ENCODE peak calls at places on chromosomes 3 and 15, in four cellular contexts. V is body of pancreas, Y is IMR-90, J is GM23338. B is an unnamed sample. For H3K27me3 and H3K4me1, the result is how much of the 10 kb centered on the place peaks cover.

GRCh38 chr3:66029443-66029842 is 9.3 kb downstream of the MAGI1 start:
- DNase-seq in V (no peak), Y (peak), J (no peak), B (no peak)

GRCh38 chr3:79081285-79081684 is 686.5 kb downstream of the ROBO1 start:
- DNase-seq in V (no peak), Y (no peak), J (no peak), B (no peak)

GRCh38 chr3:179410317-179410716 is 41.0 kb downstream of the GNB4 start:
- DNase-seq in V (no peak), Y (peak), J (peak), B (no peak)

GRCh38 chr15:62495670-62496328 is 330.7 kb upstream of the C2CD4B start:
- DNase-seq in V (peak), Y (peak), J (no peak), B (peak)

GRCh38 chr3:64595253-64595694 is 92.5 kb downstream of the ADAMTS9 start:
- DNase-seq in V (no peak), Y (peak), J (no peak), B (peak)

GRCh38 chr3:32508731-32509130 is 6.1 kb upstream of the CMTM6 start:
- DNase-seq in V (no peak), Y (peak), J (no peak), B (peak)

GRCh38 chr15:63593705-63594671 is 3.2 kb upstream of the FBXL22 start:
- DNase-seq in V (no peak), Y (no peak), J (no peak), B (no peak)

GRCh38 chr3:44885618-44886017 is 11.2 kb downstream of the TGM4 start:
- DNase-seq in V (no peak), Y (peak), J (no peak), B (no peak)

GRCh38 chr3:133745981-133746721 is at the start of gene TF:
- DNase-seq in V (no peak), Y (no peak), J (peak), B (no peak)

GRCh38 chr3:127273196-127273595 is 14.7 kb downstream of the PRR20G start:
- DNase-seq in V (no peak), Y (no peak), J (no peak), B (no peak)

GRCh38 chr3:117927831-117928230 is 1106.8 kb downstream of the IGSF11 start:
- DNase-seq in V (no peak), Y (peak), J (no peak), B (no peak)

GRCh38 chr15:100783760-100784492 is 95.7 kb upstream of the ALDH1A3 start:
- DNase-seq in V (no peak), Y (no peak), J (no peak), B (no peak)

GRCh38 chr15:29097168-29097567 is 172.5 kb downstream of the NSMCE3 start:
- DNase-seq in V (no peak), Y (no peak), J (peak), B (no peak)

DNA sequence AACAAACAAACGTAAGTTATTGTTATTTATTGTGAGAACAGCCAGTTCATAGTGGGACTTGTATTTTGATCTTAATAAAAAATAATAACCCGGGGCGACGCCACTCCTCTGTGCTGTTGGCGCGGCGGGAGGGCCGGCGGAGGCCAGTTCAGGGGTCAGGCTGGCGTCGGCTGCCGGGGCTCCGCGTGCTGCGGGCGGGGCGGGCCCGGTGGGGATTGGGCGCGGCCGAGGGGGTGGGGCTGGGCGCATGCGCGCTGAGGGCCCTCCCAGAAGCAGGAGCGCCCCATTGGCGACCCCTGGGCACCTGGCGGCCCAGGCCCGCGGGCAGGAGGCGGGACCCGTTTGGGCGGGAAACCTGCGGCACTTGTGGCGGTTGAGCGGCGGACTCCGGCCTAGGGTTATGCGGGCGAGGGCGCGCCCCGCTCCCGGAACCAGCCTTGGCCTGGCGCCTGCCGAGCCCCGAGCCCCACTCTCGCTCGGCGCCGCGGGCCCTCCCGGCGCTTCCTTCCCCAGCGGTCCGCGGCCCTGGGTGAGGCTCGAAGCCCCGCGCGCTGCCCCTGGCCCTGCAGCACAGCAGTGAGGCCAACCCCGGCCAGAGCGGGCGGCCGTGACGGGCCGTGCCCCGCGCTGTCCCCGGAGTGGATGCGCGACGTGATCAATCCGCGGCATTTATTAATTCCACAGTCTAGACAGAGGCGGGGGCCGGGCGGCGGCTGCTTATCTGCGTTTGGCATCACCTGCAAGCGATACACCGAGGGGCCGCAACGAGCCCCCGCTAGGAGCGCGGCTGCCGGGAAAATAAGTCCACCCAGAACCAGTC is 6.0 kb downstream of the ISL2 start:
- DNase-seq in V (no peak), Y (no peak), J (peak), B (peak)
- H3K27me3 ChIP-seq in V (half or more), Y (under half), J (half or more), B (half or more)

GRCh38 chr15:69749274-69749673 is 296.7 kb downstream of the RPLP1 start:
- DNase-seq in V (no peak), Y (no peak), J (no peak), B (no peak)

GRCh38 chr15:69750253-69750652 is 297.6 kb downstream of the RPLP1 start:
- DNase-seq in V (no peak), Y (no peak), J (no peak), B (no peak)

GRCh38 chr15:69751147-69751546 is 298.5 kb downstream of the RPLP1 start:
- DNase-seq in V (no peak), Y (no peak), J (no peak), B (no peak)

GRCh38 chr15:69748700-69749099 is 296.1 kb downstream of the RPLP1 start:
- DNase-seq in V (no peak), Y (no peak), J (no peak), B (no peak)

GRCh38 chr15:69749797-69750196 is 297.2 kb downstream of the RPLP1 start:
- DNase-seq in V (no peak), Y (no peak), J (no peak), B (no peak)
- TF ChIP-seq CTCF in V (no peak), Y (peak), J (peak), B (no peak)

GRCh38 chr15:99424978-99425665 is 140.7 kb upstream of the MEF2A start:
- DNase-seq in V (no peak), Y (peak), J (no peak), B (no peak)

GRCh38 chr15:99421172-99421656 is 144.6 kb upstream of the MEF2A start:
- DNase-seq in V (no peak), Y (peak), J (no peak), B (no peak)

GRCh38 chr15:99421758-99422157 is 144.0 kb upstream of the MEF2A start:
- DNase-seq in V (no peak), Y (no peak), J (no peak), B (no peak)

GRCh38 chr15:99424131-99424571 is 141.6 kb upstream of the MEF2A start:
- DNase-seq in V (no peak), Y (no peak), J (no peak), B (no peak)

DNA sequence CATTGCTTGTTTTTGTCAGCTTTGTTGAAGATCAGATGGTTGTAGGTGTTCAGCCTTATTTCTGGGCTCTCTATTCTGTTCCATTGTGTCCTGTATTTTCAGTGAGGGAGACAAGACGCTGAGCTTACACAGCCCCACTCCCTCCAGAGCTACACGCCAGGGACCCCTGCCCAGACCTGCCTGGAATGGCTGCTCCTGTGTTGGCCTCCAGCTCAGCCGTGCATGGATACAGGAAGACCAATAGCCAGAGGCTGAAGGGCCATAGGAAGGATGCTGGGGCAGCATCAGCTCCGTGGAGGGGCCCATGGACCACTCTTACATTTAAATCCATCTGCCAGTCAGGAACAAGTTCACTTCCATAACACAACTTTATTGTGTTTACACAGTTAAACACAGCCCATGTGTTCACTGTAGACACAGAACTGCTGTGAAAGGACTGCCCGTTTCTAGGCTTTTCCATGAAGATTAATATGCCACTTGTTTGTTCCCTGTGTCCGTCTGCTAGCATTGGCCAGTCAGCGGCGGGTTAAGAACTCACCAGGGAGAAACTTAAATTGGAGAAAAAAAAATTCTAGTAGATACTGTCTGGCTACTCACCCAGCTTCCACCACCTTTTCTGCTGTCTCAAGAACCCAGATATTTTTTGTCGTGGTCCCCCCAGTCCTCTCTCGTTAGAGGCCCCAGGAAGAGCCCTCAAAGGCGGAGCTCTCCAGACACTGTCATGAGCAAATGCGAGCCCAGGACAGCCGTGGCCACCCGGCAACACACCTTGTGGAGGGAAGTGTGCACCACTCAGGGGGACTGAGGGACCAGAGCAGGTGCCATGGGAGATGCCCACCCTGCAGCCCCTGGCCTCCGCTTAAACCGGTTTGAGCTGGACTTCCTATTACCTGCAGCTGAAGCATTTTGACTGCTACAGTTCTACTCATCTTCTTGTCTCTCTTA is 142.3 kb upstream of the MEF2A start:
- DNase-seq in V (no peak), Y (no peak), J (no peak), B (no peak)
- H3K4me1 ChIP-seq in V (under half), Y (under half), J (under half), B (under half)

DNA sequence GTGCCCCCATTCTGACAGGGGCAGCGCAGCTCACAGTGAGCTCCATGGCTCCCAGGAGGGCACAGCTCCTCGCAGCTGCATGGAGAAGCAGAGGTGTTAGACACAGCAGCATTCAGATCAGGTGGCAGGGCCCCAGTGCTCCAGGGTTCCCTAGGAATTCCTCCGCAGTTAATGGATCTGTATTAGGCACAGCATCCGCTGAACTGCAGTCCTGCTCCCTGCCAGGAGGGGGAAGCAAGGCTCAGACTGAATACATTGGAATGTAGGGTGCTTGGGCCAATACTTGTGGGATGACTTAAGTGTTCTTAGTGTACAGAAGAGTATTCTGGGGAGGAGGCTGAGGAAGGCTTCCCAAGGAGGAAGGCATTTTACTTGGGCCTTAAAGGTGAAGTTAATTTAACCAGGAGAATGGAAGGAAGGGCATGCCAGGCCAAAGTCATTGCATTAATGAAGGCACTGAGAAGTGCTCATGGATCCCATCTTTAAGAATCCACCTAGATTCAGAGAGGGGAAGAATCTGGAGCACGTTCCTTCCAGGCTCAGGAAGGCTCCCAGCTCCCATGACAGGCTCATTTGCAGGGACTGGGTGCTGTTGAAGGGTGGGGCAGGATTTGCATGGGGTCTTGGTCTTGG is 111.6 kb downstream of the RAB11A start:
- DNase-seq in V (peak), Y (peak), J (peak), B (peak)
- H3K27me3 ChIP-seq in V (under half), Y (half or more), J (under half), B (under half)

GRCh38 chr3:184175981-184176376 is 1.3 kb downstream of the AP2M1 start:
- DNase-seq in V (no peak), Y (no peak), J (no peak), B (no peak)

GRCh38 chr3:184175506-184175905 is 851 bp downstream of the AP2M1 start:
- DNase-seq in V (no peak), Y (no peak), J (no peak), B (no peak)

GRCh38 chr3:184174278-184174645 is 393 bp upstream of the AP2M1 start:
- DNase-seq in V (no peak), Y (no peak), J (no peak), B (no peak)

GRCh38 chr3:184173374-184173722 is 1.3 kb upstream of the AP2M1 start:
- DNase-seq in V (no peak), Y (no peak), J (no peak), B (no peak)

GRCh38 chr3:184174646-184175492 is at the start of gene AP2M1:
- DNase-seq in V (peak), Y (peak), J (peak), B (peak)
- TF ChIP-seq CTCF in V (no peak), Y (no peak), J (no peak), B (no peak)

GRCh38 chr3:47176582-47176981 is 12.7 kb upstream of the SETD2 start:
- DNase-seq in V (no peak), Y (no peak), J (no peak), B (no peak)
- H3K4me1 ChIP-seq in V (under half), Y (under half), J (under half), B (under half)